ENCODE peak calls at places on chromosomes 12 and 14, in four cellular contexts. R is HT-29, Q is T47D, L is cardiac septum. H is an unnamed sample.
A peak's percentile ranks its signal among the peaks of the same experiment; 100 is the strongest.

GRCh38 chr14:72941286-72941985 is 15.2 kb downstream of the DCAF4 start:
- DNase-seq in Q (no peak), R (no peak), L (no peak), H (no peak)

GRCh38 chr12:56389215-56389850 is 26.7 kb upstream of the APOF start:
- DNase-seq in R (no peak), L (no peak), Q (no peak), H (no peak)

GRCh38 chr12:24770334-24770733 is 178.6 kb downstream of the BCAT1 start:
- DNase-seq in L (no peak), R (no peak), Q (no peak), H (no peak)

GRCh38 chr12:108846320-108846719 is 11.1 kb downstream of the SSH1 start:
- DNase-seq in Q (no peak), L (no peak), R (no peak), H (peak; percentile 58)

GRCh38 chr12:64088431-64089349 is 133.4 kb downstream of the KICS2 start:
- DNase-seq in R (peak; percentile 98), Q (no peak), L (no peak), H (no peak)

GRCh38 chr14:22565391-22565945 is 23.6 kb downstream of the DAD1 start:
- DNase-seq in L (no peak), Q (no peak), R (no peak), H (no peak)

GRCh38 chr14:68230941-68231717 is 411.6 kb downstream of the RAD51B start:
- DNase-seq in L (no peak), Q (no peak), R (no peak), H (no peak)

GRCh38 chr14:94394025-94394493 is 5.7 kb upstream of the SERPINA1 start:
- DNase-seq in Q (no peak), R (no peak), L (no peak), H (no peak)

GRCh38 chr14:64770751-64771150 is 66.5 kb downstream of the PLEKHG3 start:
- DNase-seq in L (no peak), R (no peak), Q (no peak), H (no peak)

GRCh38 chr14:103716091-103716801 is 636 bp downstream of the ZFYVE21 start:
- DNase-seq in Q (peak; percentile 82), L (no peak), R (no peak), H (no peak)

GRCh38 chr14:103456167-103456835 is 66.3 kb downstream of the CKB start:
- DNase-seq in Q (no peak), R (no peak), L (no peak), H (no peak)

GRCh38 chr12:49825360-49825970 is 2.7 kb downstream of the NCKAP5L start:
- DNase-seq in L (no peak), R (no peak), Q (no peak), H (no peak)

GRCh38 chr14:81396108-81396507 is 4.0 kb downstream of the STON2 start:
- DNase-seq in L (no peak), R (no peak), Q (no peak), H (no peak)

GRCh38 chr12:119704065-119704747 is 36.3 kb downstream of the PRKAB1 start:
- DNase-seq in Q (no peak), L (no peak), R (no peak), H (no peak)

H was measured in frontal cortex.